ENCODE peak calls at places on chromosome 14, in four cellular contexts. W is fibroblast of mammary gland, N is dorsolateral prefrontal cortex, O is iris pigment epithelial cell. B is an unnamed sample.

GRCh38 chr14:68018598-68018997 is 199.0 kb downstream of the RAD51B start:
- DNase-seq in O (no peak), N (no peak), W (peak), B (no peak)

GRCh38 chr14:29637406-29637805 is 290.2 kb downstream of the PRKD1 start:
- DNase-seq in N (peak), O (peak), W (peak), B (peak)

GRCh38 chr14:67564236-67564635 is 31.1 kb downstream of the PLEKHH1 start:
- DNase-seq in O (no peak), W (no peak), N (no peak), B (no peak)

GRCh38 chr14:102692334-102692733 is 84.9 kb upstream of the TRAF3 start:
- DNase-seq in W (no peak), N (no peak), O (no peak), B (no peak)

GRCh38 chr14:61065671-61066070 is 84.6 kb downstream of the SLC38A6 start:
- DNase-seq in W (no peak), O (no peak), N (no peak), B (no peak)

GRCh38 chr14:99649219-99649618 is 4.3 kb downstream of the HHIPL1 start:
- DNase-seq in W (peak), N (no peak), O (peak), B (no peak)

GRCh38 chr14:99395904-99396530 is 84.6 kb downstream of the SETD3 start:
- DNase-seq in O (peak), W (peak), N (no peak), B (peak)

GRCh38 chr14:71932229-71932951 is at the start of gene RGS6:
- DNase-seq in W (no peak), O (peak), N (peak), B (no peak)

B was measured in fibroblast of gingiva.